ENCODE peak calls at places on chromosomes 1 and 21, in five cellular contexts. One of them, this sample, is unnamed.

GRCh38 chr21:46622226-46622625 is 13.2 kb upstream of the PRMT2 start:
- DNase-seq in Daoy: peak; percentile 72
- DNase-seq in HTR-8/SVneo: no peak
- DNase-seq in activated T-cell treated with anti-CD3 and anti-CD28 coated beads for 24 hours: no peak
- DNase-seq in M059J: no peak
- DNase-seq in this sample: peak; percentile 89

GRCh38 chr1:166910396-166910994 is 34.4 kb upstream of the TADA1 start:
- DNase-seq in Daoy: peak; percentile 94
- DNase-seq in M059J: peak; percentile 94
- DNase-seq in HTR-8/SVneo: peak; percentile 83
- DNase-seq in activated T-cell treated with anti-CD3 and anti-CD28 coated beads for 24 hours: peak; percentile 67
- DNase-seq in this sample: peak; percentile 82

GRCh38 chr1:14090062-14090461 is 390.1 kb downstream of the PRDM2 start:
- DNase-seq in Daoy: no peak
- DNase-seq in activated T-cell treated with anti-CD3 and anti-CD28 coated beads for 24 hours: no peak
- DNase-seq in M059J: no peak
- DNase-seq in HTR-8/SVneo: no peak
- DNase-seq in this sample: no peak

GRCh38 chr1:118979754-118980270 is 8.3 kb downstream of the TBX15 start:
- DNase-seq in HTR-8/SVneo: no peak
- DNase-seq in Daoy: peak; percentile 71
- DNase-seq in activated T-cell treated with anti-CD3 and anti-CD28 coated beads for 24 hours: no peak
- DNase-seq in M059J: peak; percentile 14
- DNase-seq in this sample: no peak

GRCh38 chr1:18953656-18954259 is 2.7 kb downstream of the IFFO2 start:
- DNase-seq in HTR-8/SVneo: no peak
- DNase-seq in M059J: peak; percentile 43
- DNase-seq in Daoy: no peak
- DNase-seq in activated T-cell treated with anti-CD3 and anti-CD28 coated beads for 24 hours: no peak
- DNase-seq in this sample: no peak

GRCh38 chr1:174902531-174903099 is 97.1 kb upstream of the CACYBP start:
- DNase-seq in Daoy: peak; percentile 35
- DNase-seq in HTR-8/SVneo: no peak
- DNase-seq in M059J: no peak
- DNase-seq in activated T-cell treated with anti-CD3 and anti-CD28 coated beads for 24 hours: no peak
- DNase-seq in this sample: no peak

GRCh38 chr1:215983680-215984079 is 416.6 kb downstream of the KCTD3 start:
- DNase-seq in Daoy: no peak
- DNase-seq in HTR-8/SVneo: no peak
- DNase-seq in activated T-cell treated with anti-CD3 and anti-CD28 coated beads for 24 hours: no peak
- DNase-seq in M059J: no peak
- DNase-seq in this sample: no peak

GRCh38 chr1:67717876-67718275 is 32.9 kb downstream of the GADD45A start:
- DNase-seq in M059J: peak; percentile 63
- DNase-seq in Daoy: peak; percentile 77
- DNase-seq in HTR-8/SVneo: no peak
- DNase-seq in activated T-cell treated with anti-CD3 and anti-CD28 coated beads for 24 hours: no peak
- DNase-seq in this sample: no peak

GRCh38 chr1:85582687-85583354 is 2.3 kb downstream of the CCN1 start:
- DNase-seq in activated T-cell treated with anti-CD3 and anti-CD28 coated beads for 24 hours: no peak
- DNase-seq in Daoy: peak; percentile 72
- DNase-seq in M059J: peak; percentile 77
- DNase-seq in HTR-8/SVneo: no peak
- DNase-seq in this sample: no peak